ENCODE peak calls at places on chromosomes 11 and 22, in eight cellular contexts. T is psoas muscle, P is gastrocnemius medialis, N is uterus, B is A549, L is HFF-Myc, S is nephron progenitor cell, Q is AG09309. A is an unnamed sample.

GRCh38 chr22:36081023-36081431 is 52.4 kb upstream of the RBFOX2 start:
- DNase-seq in T (no peak), P (no peak), N (peak; percentile 66), B (no peak), L (no peak), S (no peak), Q (peak; percentile 96), A (peak; percentile 52)

GRCh38 chr11:2248242-2248641 is 22.1 kb downstream of the ASCL2 start:
- DNase-seq in T (no peak), P (no peak), N (no peak), B (no peak), L (no peak), S (no peak), Q (no peak), A (no peak)

GRCh38 chr11:28657378-28658030 is 549.3 kb downstream of the METTL15 start:
- DNase-seq in T (no peak), P (no peak), N (no peak), B (no peak), L (no peak), S (no peak), Q (no peak), A (no peak)

GRCh38 chr22:27614291-27615007 is 187.1 kb downstream of the MN1 start:
- DNase-seq in T (no peak), P (no peak), N (no peak), B (no peak), L (no peak), S (no peak), Q (no peak), A (no peak)

GRCh38 chr11:12174145-12175143 is 64.1 kb downstream of the MICAL2 start:
- DNase-seq in T (no peak), P (no peak), N (no peak), B (no peak), L (no peak), S (no peak), Q (no peak), A (no peak)

GRCh38 chr11:129695543-129696308 is 119.9 kb upstream of the TMEM45B start:
- DNase-seq in T (peak; percentile 59), P (peak; percentile 19), N (no peak), B (peak; percentile 48), L (no peak), S (peak; percentile 87), Q (no peak), A (no peak)

GRCh38 chr11:76233936-76234703 is 27.8 kb upstream of the WNT11 start:
- DNase-seq in T (peak; percentile 82), P (peak; percentile 73), N (peak; percentile 70), B (no peak), L (no peak), S (peak; percentile 39), Q (no peak), A (no peak)

GRCh38 chr22:20857838-20858614 is 585 bp downstream of the PI4KA start:
- DNase-seq in T (peak; percentile 91), P (peak; percentile 69), N (peak; percentile 90), B (peak; percentile 84), L (peak; percentile 25), S (peak; percentile 92), Q (peak; percentile 28), A (no peak)

GRCh38 chr11:17207317-17208256 is at the start of gene PIK3C2A:
- DNase-seq in T (peak; percentile 97), P (peak; percentile 95), N (peak; percentile 97), B (peak; percentile 95), L (peak; percentile 64), S (peak; percentile 98), Q (peak; percentile 54), A (no peak)

DNA sequence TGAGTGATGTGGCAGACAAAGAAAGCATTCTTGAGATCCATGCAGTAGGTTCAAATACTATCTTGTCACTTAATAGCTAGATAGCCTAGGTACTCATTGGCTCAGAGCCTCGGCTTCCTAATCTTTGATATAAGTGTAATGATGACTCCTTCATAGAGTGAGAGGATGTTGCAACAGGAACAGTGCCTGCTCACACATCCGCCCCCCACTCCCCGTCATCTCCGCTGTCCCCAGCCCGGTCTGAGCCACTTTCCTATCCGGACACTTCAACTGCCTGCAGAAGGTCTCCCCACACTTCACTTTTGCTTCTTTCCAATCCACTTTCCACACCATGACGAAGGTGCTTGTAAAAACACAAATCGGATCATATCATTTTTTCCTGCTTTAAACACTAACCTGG is 128.8 kb downstream of the NTM start:
- DNase-seq in T (no peak), P (no peak), N (no peak), B (no peak), L (no peak), S (no peak), Q (no peak), A (no peak)
- TF ChIP-seq CTCF in T (no peak), P (no peak), N (no peak), B (no peak), L (no peak), S (no peak), Q (no peak), A (no peak)

DNA sequence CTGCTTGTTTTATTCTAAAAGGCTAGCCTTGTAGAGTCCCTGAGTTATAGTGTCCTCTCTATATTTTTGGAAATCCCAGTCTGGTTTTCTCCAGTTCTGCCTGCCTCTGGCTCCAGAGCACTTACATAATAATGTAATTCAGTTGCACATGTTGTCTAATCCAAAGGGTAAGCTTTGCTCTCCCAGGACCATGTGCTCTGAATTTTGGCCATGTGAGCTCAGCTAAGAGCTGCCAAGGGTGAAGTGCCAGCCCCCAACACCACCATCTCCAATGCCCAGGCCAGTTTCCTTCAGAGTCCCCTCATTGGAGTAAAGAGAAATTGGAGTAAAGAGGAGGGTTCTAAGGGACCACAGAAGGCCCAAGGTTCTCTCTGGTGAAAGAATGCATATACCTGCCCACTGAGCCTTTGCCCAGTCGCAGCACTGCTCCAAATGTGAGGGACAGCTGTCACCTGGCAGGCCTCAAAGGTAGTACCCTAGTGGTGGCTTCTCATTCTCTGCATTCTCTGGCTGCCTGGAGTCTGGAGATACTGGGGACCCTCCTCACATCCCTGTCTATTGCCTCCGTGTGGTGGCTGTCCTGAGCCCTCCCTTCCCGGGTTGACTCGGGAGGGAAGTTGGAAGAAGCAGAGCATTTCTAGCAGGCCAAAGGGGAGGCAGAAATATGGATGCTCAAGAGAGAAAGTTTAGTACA is 4.9 kb downstream of the CRY2 start:
- DNase-seq in T (no peak), P (peak; percentile 56), N (no peak), B (no peak), L (no peak), S (no peak), Q (no peak), A (no peak)
- TF ChIP-seq CTCF in T (no peak), P (no peak), N (no peak), B (no peak), L (no peak), S (no peak), Q (no peak), A (no peak)

DNA sequence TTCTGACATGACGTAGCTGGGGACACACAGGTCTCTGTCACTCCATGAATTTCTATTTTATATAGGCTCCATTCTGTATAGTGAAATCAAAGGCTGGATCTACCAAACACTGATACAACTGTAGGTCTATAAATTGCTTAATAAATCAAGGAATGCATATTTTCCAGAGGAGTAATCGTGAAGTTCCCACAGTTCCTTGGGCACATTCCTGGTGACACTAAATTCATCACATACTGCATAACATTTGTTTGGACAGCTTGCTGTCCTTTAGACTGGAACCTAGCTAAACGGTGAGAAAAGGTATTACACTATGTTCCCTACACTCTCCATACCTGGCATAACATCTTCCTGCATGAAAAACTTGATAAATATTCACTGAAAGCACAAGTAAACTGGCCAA is 41.6 kb upstream of the UCP3 start:
- DNase-seq in T (no peak), P (no peak), N (no peak), B (no peak), L (no peak), S (no peak), Q (no peak), A (no peak)
- TF ChIP-seq CTCF in T (no peak), P (no peak), N (no peak), B (no peak), L (no peak), S (no peak), Q (no peak), A (no peak)

GRCh38 chr11:13667245-13667644 is 1.2 kb upstream of the FAR1 start:
- DNase-seq in T (no peak), P (no peak), N (no peak), B (no peak), L (no peak), S (no peak), Q (no peak), A (no peak)

GRCh38 chr11:13668957-13669521 is 571 bp downstream of the FAR1 start:
- DNase-seq in T (peak; percentile 70), P (no peak), N (no peak), B (peak; percentile 45), L (no peak), S (peak; percentile 65), Q (no peak), A (no peak)

GRCh38 chr11:13669544-13670488 is 1.3 kb downstream of the FAR1 start:
- DNase-seq in T (no peak), P (no peak), N (no peak), B (no peak), L (no peak), S (no peak), Q (no peak), A (no peak)

GRCh38 chr11:13667795-13668101 is 720 bp upstream of the FAR1 start:
- DNase-seq in T (no peak), P (no peak), N (no peak), B (no peak), L (no peak), S (no peak), Q (no peak), A (no peak)

DNA sequence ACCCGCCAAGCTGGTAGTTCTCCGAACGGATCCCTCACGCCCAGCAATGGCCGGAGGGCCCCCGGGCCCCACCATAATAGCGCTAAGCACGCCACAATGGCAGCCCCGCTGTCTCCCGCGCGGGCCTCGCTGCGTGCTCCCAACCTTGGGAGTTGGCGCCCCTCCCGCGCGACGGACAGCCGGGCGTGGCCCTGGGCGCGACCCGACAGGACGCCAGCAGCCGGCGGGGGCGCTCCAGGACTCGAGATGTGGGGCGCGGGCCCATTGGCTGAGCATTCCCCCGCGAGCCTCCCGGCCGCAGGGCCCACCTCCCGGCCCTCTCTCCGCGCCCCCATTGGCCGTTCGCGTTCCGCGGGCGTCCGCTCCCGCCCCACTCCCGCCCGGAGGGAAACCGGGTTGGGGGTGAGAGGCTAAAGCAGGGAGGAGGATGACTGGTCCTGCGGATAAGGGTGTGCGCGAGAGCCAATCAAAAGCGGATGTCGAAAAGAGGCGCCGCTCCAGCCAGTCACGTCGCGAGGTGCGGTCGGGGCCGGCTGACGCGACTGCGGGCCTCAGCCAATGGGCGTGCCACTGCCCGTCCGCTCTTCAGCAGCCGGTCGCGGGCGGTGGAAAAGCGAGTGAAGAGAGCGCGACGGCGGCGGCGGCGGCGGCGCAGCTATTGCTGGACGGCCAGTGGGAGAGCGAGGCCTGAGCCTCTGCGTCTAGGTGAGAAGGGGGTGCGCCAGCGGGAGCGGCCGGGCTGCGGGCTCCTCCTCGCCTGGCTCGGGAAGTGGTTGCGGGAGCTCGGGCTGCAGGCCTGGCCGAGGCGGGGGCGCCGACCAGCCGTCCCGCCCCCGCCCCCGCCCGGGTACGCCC is at the start of gene FAR1:
- DNase-seq in T (peak; percentile 98), P (peak; percentile 98), N (peak; percentile 97), B (peak; percentile 98), L (peak; percentile 96), S (peak; percentile 97), Q (peak; percentile 96), A (peak; percentile 81)
- TF ChIP-seq CTCF in T (peak; percentile 57), P (peak; percentile 50), N (peak; percentile 70), B (peak; percentile 54), L (peak; percentile 44), S (peak; percentile 50), Q (peak; percentile 36), A (peak; percentile 45)

GRCh38 chr11:91773090-91773489 is 451.5 kb upstream of the FAT3 start:
- DNase-seq in T (no peak), P (no peak), N (no peak), B (peak; percentile 29), L (no peak), S (no peak), Q (peak; percentile 10), A (no peak)
- TF ChIP-seq CTCF in T (no peak), P (no peak), N (no peak), B (no peak), L (peak; percentile 3), S (no peak), Q (no peak), A (peak; percentile 55)